ENCODE peak calls at places on chromosomes 13 and 19, in four cellular contexts. One of them, this sample, is unnamed.
A peak's percentile ranks its signal among the peaks of the same experiment; 100 is the strongest.

GRCh38 chr19:55536366-55536765 is 567 bp downstream of the SBK2 start:
- DNase-seq in transverse colon: no peak
- DNase-seq in thyroid gland: no peak
- DNase-seq in HCT116: no peak
- DNase-seq in this sample: no peak

GRCh38 chr13:75101997-75102720 is 379.8 kb downstream of the TBC1D4 start:
- DNase-seq in transverse colon: no peak
- DNase-seq in thyroid gland: no peak
- DNase-seq in HCT116: no peak
- DNase-seq in this sample: no peak

GRCh38 chr19:40519352-40520322 is 52.8 kb downstream of the SPTBN4 start:
- DNase-seq in HCT116: no peak
- DNase-seq in transverse colon: no peak
- DNase-seq in thyroid gland: no peak
- DNase-seq in this sample: peak; percentile 18

GRCh38 chr19:8017808-8018207 is 12.4 kb upstream of the ELAVL1 start:
- DNase-seq in thyroid gland: no peak
- DNase-seq in transverse colon: peak; percentile 51
- DNase-seq in HCT116: no peak
- DNase-seq in this sample: no peak

GRCh38 chr13:50599046-50599445 is 244.4 kb downstream of the DLEU7 start:
- DNase-seq in thyroid gland: no peak
- DNase-seq in HCT116: no peak
- DNase-seq in transverse colon: no peak
- DNase-seq in this sample: no peak

GRCh38 chr19:35451278-35452096 is 3.4 kb downstream of the FFAR2 start:
- DNase-seq in HCT116: no peak
- DNase-seq in transverse colon: no peak
- DNase-seq in thyroid gland: no peak
- DNase-seq in this sample: no peak

GRCh38 chr19:18543814-18544475 is 572 bp upstream of the FKBP8 start:
- DNase-seq in thyroid gland: peak; percentile 18
- DNase-seq in HCT116: peak; percentile 76
- DNase-seq in transverse colon: peak; percentile 82
- DNase-seq in this sample: peak; percentile 50

GRCh38 chr19:17183271-17183757 is 31.8 kb upstream of the USE1 start:
- DNase-seq in thyroid gland: no peak
- DNase-seq in transverse colon: no peak
- DNase-seq in HCT116: no peak
- DNase-seq in this sample: no peak

GRCh38 chr13:95893861-95894260 is 159.3 kb downstream of the UGGT2 start:
- DNase-seq in transverse colon: no peak
- DNase-seq in HCT116: no peak
- DNase-seq in thyroid gland: no peak
- DNase-seq in this sample: no peak

GRCh38 chr19:860481-861098 is 1.1 kb downstream of the CFD start:
- DNase-seq in transverse colon: peak; percentile 84
- DNase-seq in thyroid gland: peak; percentile 70
- DNase-seq in HCT116: peak; percentile 73
- DNase-seq in this sample: no peak

GRCh38 chr19:57103573-57104277 is 16.1 kb upstream of the USP29 start:
- DNase-seq in transverse colon: peak; percentile 29
- DNase-seq in thyroid gland: peak; percentile 61
- DNase-seq in HCT116: peak; percentile 16
- DNase-seq in this sample: peak; percentile 90

GRCh38 chr13:99028890-99029289 is 51.0 kb upstream of the DOCK9 start:
- DNase-seq in HCT116: no peak
- DNase-seq in thyroid gland: no peak
- DNase-seq in transverse colon: no peak
- DNase-seq in this sample: no peak

GRCh38 chr19:57293719-57294118 is 13.4 kb downstream of the ZNF460 start:
- DNase-seq in thyroid gland: no peak
- DNase-seq in HCT116: no peak
- DNase-seq in transverse colon: no peak
- DNase-seq in this sample: no peak

GRCh38 chr19:36026091-36026876 is 6.4 kb downstream of the CLIP3 start:
- DNase-seq in HCT116: no peak
- DNase-seq in thyroid gland: no peak
- DNase-seq in transverse colon: no peak
- DNase-seq in this sample: no peak

GRCh38 chr19:45824531-45825262 is 9.6 kb upstream of the RSPH6A start:
- DNase-seq in thyroid gland: no peak
- DNase-seq in HCT116: no peak
- DNase-seq in transverse colon: no peak
- DNase-seq in this sample: no peak

GRCh38 chr13:40666905-40667621 is 622 bp upstream of the FOXO1 start:
- DNase-seq in HCT116: no peak
- DNase-seq in thyroid gland: peak; percentile 46
- DNase-seq in transverse colon: peak; percentile 46
- DNase-seq in this sample: peak; percentile 33

GRCh38 chr13:80883545-80883944 is 542.6 kb upstream of the SPRY2 start:
- DNase-seq in transverse colon: no peak
- DNase-seq in thyroid gland: no peak
- DNase-seq in HCT116: no peak
- DNase-seq in this sample: no peak

GRCh38 chr19:23758187-23759074 is at the start of gene ZNF681:
- DNase-seq in thyroid gland: peak; percentile 91
- DNase-seq in transverse colon: peak; percentile 91
- DNase-seq in HCT116: no peak
- DNase-seq in this sample: peak; percentile 95
- TF ChIP-seq POLR2A in thyroid gland: peak; percentile 45
- TF ChIP-seq POLR2A in transverse colon: peak; percentile 56
- TF ChIP-seq POLR2A in HCT116: no peak
- TF ChIP-seq POLR2A in this sample: peak; percentile 78

GRCh38 chr13:46386426-46386995 is 541 bp downstream of the RUBCNL start:
- DNase-seq in thyroid gland: no peak
- DNase-seq in HCT116: no peak
- DNase-seq in transverse colon: no peak
- DNase-seq in this sample: no peak
- H3K4me3 ChIP-seq in thyroid gland: no peak overlapping the region
- H3K4me3 ChIP-seq in HCT116: no peak overlapping the region
- H3K4me3 ChIP-seq in transverse colon: peak overlapping the region; percentile 50
- H3K4me3 ChIP-seq in this sample: no peak overlapping the region

DNA sequence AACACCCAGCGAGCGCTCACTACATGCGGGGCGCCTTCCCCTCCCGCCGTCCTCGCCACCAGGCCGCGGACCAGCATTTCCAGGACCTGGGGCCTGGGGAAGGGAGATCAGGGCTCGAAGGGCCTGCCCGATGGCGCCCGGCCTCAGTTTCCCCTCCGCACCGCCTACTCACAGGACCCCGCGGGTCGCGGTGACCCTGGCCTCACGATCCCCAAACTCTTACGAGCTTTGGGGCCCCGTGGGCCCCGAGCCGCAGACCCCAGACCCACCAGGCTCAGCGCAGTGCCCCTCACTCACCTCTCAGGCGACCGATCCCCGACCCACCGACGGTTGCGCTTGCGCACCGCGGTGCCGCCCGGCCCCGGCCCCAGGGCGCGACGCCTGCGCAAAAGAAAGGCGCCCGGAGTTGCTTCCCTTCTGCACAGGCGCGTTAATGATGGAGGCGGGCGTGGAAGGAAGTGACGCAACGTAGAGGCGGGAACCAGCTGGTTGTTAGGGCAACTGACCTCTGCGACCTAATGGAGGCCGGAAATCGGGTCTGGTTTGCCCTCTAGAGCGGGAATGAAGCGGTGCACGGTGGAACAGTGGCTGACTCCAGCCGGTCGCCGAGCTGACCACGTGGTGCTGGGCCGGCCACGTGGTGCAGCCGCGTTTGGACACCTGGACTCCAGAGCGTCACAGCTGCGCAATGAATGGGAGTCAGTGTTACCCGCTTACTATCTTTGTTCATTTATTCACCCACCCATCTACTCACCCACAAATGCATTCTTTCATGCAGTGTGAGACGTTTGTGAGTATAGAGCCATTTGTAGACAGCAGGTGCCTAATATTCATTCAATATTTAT is at the start of gene SGTA:
- DNase-seq in HCT116: peak; percentile 99
- DNase-seq in transverse colon: peak; percentile 99
- DNase-seq in thyroid gland: peak; percentile 99
- DNase-seq in this sample: peak; percentile 99
- TF ChIP-seq POLR2A in HCT116: peak; percentile 59
- TF ChIP-seq POLR2A in transverse colon: peak; percentile 86
- TF ChIP-seq POLR2A in thyroid gland: peak; percentile 80
- TF ChIP-seq POLR2A in this sample: peak; percentile 76

GRCh38 chr19:51025401-51025800 is 1.0 kb downstream of the KLK11 start:
- DNase-seq in HCT116: no peak
- DNase-seq in transverse colon: no peak
- DNase-seq in thyroid gland: no peak
- DNase-seq in this sample: no peak
- H3K4me3 ChIP-seq in HCT116: no peak overlapping the region
- H3K4me3 ChIP-seq in transverse colon: no peak overlapping the region
- H3K4me3 ChIP-seq in thyroid gland: no peak overlapping the region
- H3K4me3 ChIP-seq in this sample: no peak overlapping the region

GRCh38 chr19:1864480-1865171 is 1.2 kb upstream of the KLF16 start:
- DNase-seq in transverse colon: peak; percentile 83
- DNase-seq in thyroid gland: peak; percentile 71
- DNase-seq in HCT116: no peak
- DNase-seq in this sample: peak; percentile 84
- TF ChIP-seq POLR2A in transverse colon: no peak
- TF ChIP-seq POLR2A in thyroid gland: no peak
- TF ChIP-seq POLR2A in HCT116: no peak
- TF ChIP-seq POLR2A in this sample: peak; percentile 22

DNA sequence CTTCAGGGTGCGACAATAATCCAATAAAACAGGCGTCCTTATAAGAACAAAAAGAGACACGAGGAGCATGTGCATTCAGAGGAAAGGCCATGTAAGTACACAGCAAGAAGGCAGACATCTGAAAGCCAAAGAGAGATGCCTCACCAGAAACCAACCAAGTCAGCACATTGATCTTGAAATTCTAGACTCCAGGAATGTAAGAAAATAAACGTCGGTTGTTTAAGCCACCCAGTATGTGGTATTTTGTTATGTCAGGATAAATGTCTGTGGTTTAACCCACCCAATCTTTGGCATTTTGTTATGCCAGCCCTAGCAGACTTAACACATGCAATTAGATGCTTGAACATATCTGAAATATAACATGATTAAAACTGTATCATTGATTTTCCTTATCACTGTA is 452.0 kb downstream of the SLITRK6 start:
- DNase-seq in thyroid gland: no peak
- DNase-seq in transverse colon: no peak
- DNase-seq in HCT116: no peak
- DNase-seq in this sample: no peak
- H3K4me3 ChIP-seq in thyroid gland: no peak overlapping the region
- H3K4me3 ChIP-seq in transverse colon: no peak overlapping the region
- H3K4me3 ChIP-seq in HCT116: no peak overlapping the region
- H3K4me3 ChIP-seq in this sample: no peak overlapping the region

GRCh38 chr19:49893135-49893534 is 3.6 kb downstream of the IL4I1 start:
- DNase-seq in HCT116: no peak
- DNase-seq in transverse colon: no peak
- DNase-seq in thyroid gland: no peak
- DNase-seq in this sample: no peak

GRCh38 chr19:49895566-49896297 is 955 bp downstream of the IL4I1 start:
- DNase-seq in HCT116: no peak
- DNase-seq in thyroid gland: no peak
- DNase-seq in transverse colon: no peak
- DNase-seq in this sample: no peak

GRCh38 chr19:49896863-49897621 is at the start of gene IL4I1:
- DNase-seq in thyroid gland: no peak
- DNase-seq in HCT116: no peak
- DNase-seq in transverse colon: peak; percentile 45
- DNase-seq in this sample: peak; percentile 44

GRCh38 chr19:49894011-49894664 is 2.5 kb downstream of the IL4I1 start:
- DNase-seq in HCT116: no peak
- DNase-seq in thyroid gland: no peak
- DNase-seq in transverse colon: no peak
- DNase-seq in this sample: no peak

DNA sequence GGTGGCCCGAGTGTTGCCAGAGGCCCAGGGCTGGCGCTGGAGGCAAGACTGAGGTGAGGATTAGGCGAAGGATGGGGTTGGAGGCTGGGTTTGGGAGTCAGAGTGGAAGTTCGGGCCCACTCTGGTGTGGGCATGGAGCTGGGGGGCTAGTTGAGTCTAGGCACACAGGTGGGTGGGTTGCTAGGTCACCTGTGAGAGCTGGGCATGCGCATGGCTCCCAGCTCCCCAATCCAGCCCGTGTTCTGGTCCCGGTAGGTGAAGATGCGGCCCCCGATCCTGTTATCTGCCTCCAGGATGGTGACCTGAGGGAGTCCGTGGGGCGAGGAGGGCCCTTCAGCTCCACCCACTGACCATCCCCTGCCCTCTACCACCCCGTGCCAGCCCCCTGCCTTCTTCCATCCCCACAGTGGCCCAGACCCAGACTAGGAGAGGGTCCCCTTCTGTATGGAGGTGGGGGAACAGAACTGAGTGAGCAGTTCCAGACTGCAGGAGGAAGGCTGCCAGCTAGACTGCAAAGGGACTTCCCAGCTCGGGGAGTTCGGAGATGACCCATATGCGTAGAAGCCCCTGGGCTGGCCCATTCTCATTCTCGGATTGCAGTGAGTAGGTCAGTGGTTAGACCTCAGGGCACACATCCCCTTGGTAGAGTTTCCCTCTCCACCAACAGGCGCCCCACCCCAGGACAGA is 1.7 kb downstream of the IL4I1 start:
- DNase-seq in HCT116: no peak
- DNase-seq in thyroid gland: no peak
- DNase-seq in transverse colon: no peak
- DNase-seq in this sample: no peak
- TF ChIP-seq POLR2A in HCT116: no peak
- TF ChIP-seq POLR2A in thyroid gland: no peak
- TF ChIP-seq POLR2A in transverse colon: no peak
- TF ChIP-seq POLR2A in this sample: no peak